ENCODE peak calls at places on chromosomes 6 and 20, in nine cellular contexts. T is prostate gland; V is pancreas; Q is cardiac muscle cell; A is CD8-positive, alpha-beta memory T cell; N is right cardiac atrium; F is endothelial cell of umbilical vein; G is tibial artery; D is aorta. L is an unnamed sample. For H3K27me3, the result is how much of the 10 kb centered on the place peaks cover.

GRCh38 chr6:72933216-72933615 is 292.1 kb downstream of the KHDC1L start:
- DNase-seq in T (no peak), V (no peak), Q (no peak), A (no peak), N (no peak), F (no peak), G (no peak), D (no peak), L (no peak)

GRCh38 chr6:166097914-166098522 is 69.6 kb downstream of the TBXT start:
- DNase-seq in T (peak), V (peak), Q (peak), A (no peak), N (peak), F (peak), G (peak), D (peak), L (peak)

GRCh38 chr6:13465734-13466133 is 21.7 kb downstream of the GFOD1 start:
- DNase-seq in T (no peak), V (no peak), Q (no peak), A (no peak), N (no peak), F (no peak), G (no peak), D (no peak), L (no peak)

GRCh38 chr20:64102647-64103354 is 4.6 kb downstream of the NPBWR2 start:
- DNase-seq in T (no peak), V (peak), Q (peak), A (peak), N (peak), F (no peak), G (no peak), D (peak), L (no peak)

GRCh38 chr6:159279790-159280277 is 110.6 kb downstream of the FNDC1 start:
- DNase-seq in T (no peak), V (no peak), Q (no peak), A (no peak), N (no peak), F (no peak), G (no peak), D (no peak), L (peak)

GRCh38 chr6:157198425-157199279 is 124.7 kb downstream of the TMEM242 start:
- DNase-seq in T (peak), V (peak), Q (no peak), A (no peak), N (peak), F (no peak), G (peak), D (peak), L (peak)

GRCh38 chr20:54172856-54173652 is 732 bp downstream of the CYP24A1 start:
- DNase-seq in T (no peak), V (no peak), Q (peak), A (no peak), N (no peak), F (no peak), G (no peak), D (no peak), L (no peak)

GRCh38 chr6:45854343-45854742 is 161.3 kb downstream of the CLIC5 start:
- DNase-seq in T (no peak), V (no peak), Q (no peak), A (no peak), N (no peak), F (no peak), G (no peak), D (no peak), L (no peak)

GRCh38 chr6:26351544-26351953 is 13.4 kb upstream of the BTN3A2 start:
- DNase-seq in T (no peak), V (no peak), Q (no peak), A (no peak), N (no peak), F (peak), G (no peak), D (no peak), L (no peak)

GRCh38 chr6:157230971-157231370 is 92.3 kb downstream of the TMEM242 start:
- DNase-seq in T (no peak), V (no peak), Q (no peak), A (no peak), N (peak), F (no peak), G (no peak), D (no peak), L (no peak)

GRCh38 chr6:127938701-127939100 is 37.8 kb upstream of the THEMIS start:
- DNase-seq in T (no peak), V (no peak), Q (no peak), A (no peak), N (no peak), F (peak), G (no peak), D (no peak), L (no peak)

GRCh38 chr20:61746147-61746646 is 319.5 kb downstream of the TAF4 start:
- DNase-seq in T (no peak), V (no peak), Q (no peak), A (no peak), N (no peak), F (no peak), G (no peak), D (peak), L (no peak)

GRCh38 chr6:38460216-38460615 is 179.5 kb downstream of the BTBD9 start:
- DNase-seq in T (no peak), V (no peak), Q (no peak), A (no peak), N (no peak), F (no peak), G (no peak), D (no peak), L (no peak)

GRCh38 chr6:24574809-24575208 is 71.2 kb downstream of the KIAA0319 start:
- DNase-seq in T (no peak), V (no peak), Q (no peak), A (no peak), N (no peak), F (no peak), G (peak), D (no peak), L (no peak)

GRCh38 chr6:26269406-26270120 is 95.4 kb upstream of the BTN3A2 start:
- DNase-seq in T (no peak), V (no peak), Q (no peak), A (no peak), N (no peak), F (no peak), G (no peak), D (no peak), L (no peak)

GRCh38 chr6:156563710-156564109 is 213.5 kb upstream of the ARID1B start:
- DNase-seq in T (no peak), V (no peak), Q (peak), A (no peak), N (peak), F (no peak), G (no peak), D (no peak), L (no peak)

GRCh38 chr6:40054602-40055001 is 120.3 kb upstream of the MOCS1 start:
- DNase-seq in T (no peak), V (no peak), Q (no peak), A (no peak), N (no peak), F (no peak), G (no peak), D (no peak), L (no peak)

GRCh38 chr6:35294308-35294945 is 3.2 kb upstream of the DEF6 start:
- DNase-seq in T (peak), V (no peak), Q (peak), A (peak), N (peak), F (peak), G (no peak), D (no peak), L (peak)

GRCh38 chr20:61449057-61449456 is 197.0 kb downstream of the CDH4 start:
- DNase-seq in T (no peak), V (no peak), Q (no peak), A (no peak), N (no peak), F (no peak), G (no peak), D (no peak), L (no peak)

GRCh38 chr20:10508468-10509251 is 73.6 kb downstream of the SLX4IP start:
- DNase-seq in T (peak), V (no peak), Q (no peak), A (no peak), N (peak), F (no peak), G (peak), D (no peak), L (no peak)

GRCh38 chr6:101391772-101392560 is 1.5 kb upstream of the GRIK2 start:
- DNase-seq in T (no peak), V (no peak), Q (no peak), A (no peak), N (peak), F (no peak), G (no peak), D (no peak), L (no peak)

GRCh38 chr20:38167851-38168760 is 3.0 kb upstream of the TGM2 start:
- DNase-seq in T (no peak), V (peak), Q (no peak), A (no peak), N (peak), F (peak), G (peak), D (peak), L (peak)

GRCh38 chr6:163314791-163315404 is 99.6 kb upstream of the QKI start:
- DNase-seq in T (no peak), V (no peak), Q (no peak), A (no peak), N (no peak), F (no peak), G (no peak), D (no peak), L (no peak)

GRCh38 chr6:148329568-148330299 is 12.9 kb upstream of the SASH1 start:
- DNase-seq in T (no peak), V (no peak), Q (no peak), A (no peak), N (no peak), F (peak), G (no peak), D (no peak), L (no peak)

GRCh38 chr20:8331740-8332412 is 199.8 kb downstream of the PLCB1 start:
- DNase-seq in T (no peak), V (no peak), Q (no peak), A (no peak), N (peak), F (no peak), G (no peak), D (no peak), L (no peak)

GRCh38 chr20:44097521-44098255 is 89.3 kb downstream of the JPH2 start:
- DNase-seq in T (no peak), V (no peak), Q (no peak), A (no peak), N (no peak), F (no peak), G (no peak), D (no peak), L (no peak)

GRCh38 chr6:13396241-13396792 is 68.0 kb upstream of the TBC1D7 start:
- DNase-seq in T (no peak), V (no peak), Q (no peak), A (no peak), N (no peak), F (no peak), G (no peak), D (no peak), L (no peak)

GRCh38 chr20:23122959-23123655 is 37.0 kb upstream of the CD93 start:
- DNase-seq in T (no peak), V (no peak), Q (no peak), A (no peak), N (no peak), F (no peak), G (no peak), D (peak), L (no peak)

GRCh38 chr6:163329991-163330390 is 84.5 kb upstream of the QKI start:
- DNase-seq in T (no peak), V (no peak), Q (no peak), A (no peak), N (peak), F (peak), G (no peak), D (no peak), L (no peak)

GRCh38 chr6:45650527-45651135 is 272.9 kb upstream of the SUPT3H start:
- DNase-seq in T (no peak), V (no peak), Q (no peak), A (no peak), N (no peak), F (peak), G (no peak), D (no peak), L (no peak)

GRCh38 chr20:57392512-57393271 is 1.5 kb downstream of the RBM38 start:
- DNase-seq in T (peak), V (peak), Q (no peak), A (peak), N (peak), F (no peak), G (no peak), D (peak), L (peak)

GRCh38 chr6:19578489-19578888 is 258.7 kb upstream of the ID4 start:
- DNase-seq in T (no peak), V (no peak), Q (no peak), A (no peak), N (no peak), F (no peak), G (no peak), D (no peak), L (no peak)

GRCh38 chr6:2766767-2767314 is 1.6 kb downstream of the WRNIP1 start:
- DNase-seq in T (no peak), V (no peak), Q (no peak), A (no peak), N (no peak), F (no peak), G (no peak), D (no peak), L (no peak)

GRCh38 chr6:2765896-2766766 is 938 bp downstream of the WRNIP1 start:
- DNase-seq in T (peak), V (peak), Q (peak), A (peak), N (peak), F (peak), G (peak), D (peak), L (peak)

GRCh38 chr6:2767327-2767985 is 2.3 kb downstream of the WRNIP1 start:
- DNase-seq in T (no peak), V (no peak), Q (no peak), A (no peak), N (no peak), F (peak), G (no peak), D (no peak), L (no peak)

GRCh38 chr6:2768696-2769095 is 3.5 kb downstream of the WRNIP1 start:
- DNase-seq in T (no peak), V (no peak), Q (no peak), A (no peak), N (no peak), F (peak), G (no peak), D (no peak), L (no peak)

GRCh38 chr6:2768125-2768524 is 2.9 kb downstream of the WRNIP1 start:
- DNase-seq in T (no peak), V (no peak), Q (no peak), A (no peak), N (no peak), F (peak), G (no peak), D (no peak), L (no peak)
- H3K4me3 ChIP-seq in T (no peak), V (no peak), Q (peak), A (peak), N (peak), F (peak), G (peak), D (no peak), L (peak)

DNA sequence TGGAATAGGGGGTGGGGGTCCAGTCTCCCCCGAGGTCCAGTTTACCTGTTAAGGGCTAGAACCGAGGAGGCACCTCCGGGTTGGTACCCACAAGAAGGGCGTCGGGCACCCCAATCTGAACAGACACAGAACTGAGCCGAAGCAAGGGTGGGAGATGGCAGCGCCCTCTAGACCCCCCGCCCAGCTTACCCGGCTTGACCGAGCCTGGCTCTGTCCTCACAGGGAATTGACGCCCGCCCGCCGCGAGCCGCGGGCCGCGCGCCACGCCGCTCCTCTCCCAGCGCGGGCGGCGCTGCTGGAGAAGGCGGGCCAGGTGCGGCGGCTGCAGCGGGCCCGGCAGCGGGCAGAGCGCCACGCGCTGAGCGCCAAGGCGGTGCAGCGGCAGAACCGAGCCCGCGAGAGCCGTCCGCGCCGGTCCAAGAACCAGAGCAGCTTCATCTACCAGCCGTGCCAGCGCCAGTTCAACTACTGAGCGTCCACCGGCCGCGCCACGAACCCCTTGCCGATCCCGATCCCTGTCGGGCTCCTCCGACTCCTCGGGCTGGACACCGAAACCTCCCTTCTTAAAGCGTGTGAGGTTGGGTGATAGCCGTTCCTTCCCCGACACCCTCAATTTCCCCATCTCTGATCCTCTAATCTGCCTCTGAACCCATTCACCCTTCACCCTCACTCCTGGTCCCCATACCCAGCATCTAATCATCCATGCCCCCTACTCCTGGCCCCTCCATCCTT is 5.9 kb downstream of the TP53INP2 start:
- DNase-seq in T (peak), V (peak), Q (peak), A (no peak), N (peak), F (peak), G (peak), D (peak), L (peak)
- H3K27ac ChIP-seq in T (peak), V (peak), Q (no peak), A (peak), N (peak), F (no peak), G (peak), D (no peak), L (peak)

GRCh38 chr6:10415593-10416480 is 963 bp upstream of the TFAP2A start:
- DNase-seq in T (no peak), V (no peak), Q (no peak), A (no peak), N (no peak), F (no peak), G (no peak), D (no peak), L (no peak)

GRCh38 chr6:10414766-10415592 is at the start of gene TFAP2A:
- DNase-seq in T (peak), V (no peak), Q (no peak), A (no peak), N (no peak), F (no peak), G (no peak), D (no peak), L (no peak)

GRCh38 chr6:10412165-10412947 is 2.5 kb downstream of the TFAP2A start:
- DNase-seq in T (peak), V (no peak), Q (no peak), A (peak), N (no peak), F (no peak), G (no peak), D (no peak), L (no peak)

GRCh38 chr6:10412948-10413849 is 1.7 kb downstream of the TFAP2A start:
- DNase-seq in T (peak), V (peak), Q (no peak), A (no peak), N (no peak), F (no peak), G (no peak), D (no peak), L (peak)

GRCh38 chr6:10413850-10414765 is 766 bp downstream of the TFAP2A start:
- DNase-seq in T (peak), V (no peak), Q (no peak), A (no peak), N (no peak), F (no peak), G (no peak), D (no peak), L (no peak)
- H3K27me3 ChIP-seq in T (under half), V (under half), Q (half or more), A (half or more), N (under half), F (half or more), G (half or more), D (under half), L (half or more)

GRCh38 chr6:142349215-142349823 is 47.5 kb downstream of the ADGRG6 start:
- DNase-seq in T (no peak), V (no peak), Q (no peak), A (no peak), N (no peak), F (no peak), G (no peak), D (no peak), L (no peak)

GRCh38 chr6:142355481-142356174 is 53.8 kb downstream of the ADGRG6 start:
- DNase-seq in T (no peak), V (no peak), Q (no peak), A (no peak), N (no peak), F (no peak), G (no peak), D (no peak), L (no peak)

GRCh38 chr6:142353690-142354089 is 51.9 kb downstream of the ADGRG6 start:
- DNase-seq in T (no peak), V (no peak), Q (no peak), A (no peak), N (no peak), F (no peak), G (no peak), D (no peak), L (no peak)

GRCh38 chr6:142350309-142350708 is 48.5 kb downstream of the ADGRG6 start:
- DNase-seq in T (no peak), V (no peak), Q (no peak), A (no peak), N (no peak), F (no peak), G (no peak), D (no peak), L (no peak)
- H3K4me3 ChIP-seq in T (no peak), V (no peak), Q (no peak), A (no peak), N (no peak), F (no peak), G (no peak), D (no peak), L (no peak)

DNA sequence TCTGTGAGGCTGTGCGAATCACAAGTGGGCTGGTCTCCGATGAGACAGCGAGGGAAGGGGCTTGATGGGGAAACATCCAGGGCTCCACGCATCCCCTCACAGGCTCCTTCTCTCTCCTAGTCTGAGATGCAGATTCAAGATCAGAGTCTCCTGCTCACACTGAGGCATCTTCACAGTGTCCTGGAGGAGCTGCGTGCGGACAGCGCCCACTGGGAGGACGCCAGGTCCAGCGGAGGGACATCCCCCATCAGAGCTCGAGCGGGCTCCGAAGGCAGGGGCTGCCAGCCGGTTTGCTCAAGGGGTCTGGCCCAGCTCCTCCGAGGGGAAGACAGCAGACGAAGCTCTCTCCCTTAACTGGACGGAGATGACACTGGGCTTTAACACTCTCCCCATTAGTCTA is 3.5 kb downstream of the C20orf202 start:
- DNase-seq in T (no peak), V (no peak), Q (no peak), A (no peak), N (no peak), F (no peak), G (no peak), D (no peak), L (no peak)
- H3K27ac ChIP-seq in T (no peak), V (no peak), Q (no peak), A (no peak), N (peak), F (no peak), G (no peak), D (no peak), L (no peak)

GRCh38 chr6:107735906-107736635 is 88.0 kb downstream of the SCML4 start:
- DNase-seq in T (no peak), V (no peak), Q (no peak), A (no peak), N (no peak), F (no peak), G (no peak), D (no peak), L (no peak)
- H3K27me3 ChIP-seq in T (under half), V (under half), Q (under half), A (under half), N (under half), F (under half), G (under half), D (under half), L (under half)

DNA sequence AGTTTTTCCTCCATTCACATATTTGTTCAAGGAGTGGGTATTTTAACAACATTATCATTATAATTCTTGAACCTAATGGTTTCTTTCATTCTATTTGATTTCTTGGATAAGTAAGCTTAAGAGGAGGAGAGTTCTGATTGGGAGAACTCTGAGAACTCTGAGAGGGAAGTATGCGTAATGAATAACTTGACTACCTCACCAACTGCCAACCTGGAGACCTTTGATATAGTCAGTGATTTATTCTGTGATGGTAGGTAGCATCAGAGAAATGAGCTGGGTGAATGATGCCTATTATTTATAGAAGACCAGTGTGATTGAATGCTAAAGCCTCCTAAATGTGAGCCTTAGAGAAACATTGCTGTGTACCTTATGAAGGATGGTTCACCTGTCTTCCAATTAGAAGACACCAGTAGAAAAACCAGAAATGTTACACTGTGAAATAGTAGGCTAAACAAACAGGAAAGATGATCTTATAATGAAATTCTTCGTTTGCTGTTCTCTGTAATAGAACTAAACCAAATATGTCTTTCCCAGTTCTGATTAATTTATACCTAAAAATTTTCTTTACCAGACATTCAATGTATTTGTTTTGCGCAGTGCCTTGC is 114.9 kb downstream of the RTN4IP1 start:
- DNase-seq in T (no peak), V (no peak), Q (no peak), A (no peak), N (no peak), F (no peak), G (no peak), D (no peak), L (no peak)
- H3K4me3 ChIP-seq in T (peak), V (no peak), Q (no peak), A (peak), N (no peak), F (peak), G (no peak), D (no peak), L (peak)

GRCh38 chr6:131756039-131756438 is 45.2 kb upstream of the CTAGE9 start:
- DNase-seq in T (no peak), V (no peak), Q (no peak), A (no peak), N (no peak), F (no peak), G (no peak), D (no peak), L (no peak)
- H3K27ac ChIP-seq in T (no peak), V (no peak), Q (no peak), A (no peak), N (no peak), F (no peak), G (no peak), D (no peak), L (no peak)